ENCODE peak calls at places on chromosomes 16 and 17, in nine cellular contexts. One of them, this sample, is unnamed.

GRCh38 chr17:75105269-75106080 is 4.3 kb upstream of the ARMC7 start:
- DNase-seq in heart right ventricle: no peak
- DNase-seq in bronchial epithelial cell: peak; percentile 49
- DNase-seq in right cardiac atrium: peak; percentile 78
- DNase-seq in body of pancreas: peak; percentile 71
- DNase-seq in heart left ventricle: no peak
- DNase-seq in lung: peak; percentile 82
- DNase-seq in CD4-positive, CD25-positive, alpha-beta regulatory T cell: no peak
- DNase-seq in right lobe of liver: peak; percentile 57
- DNase-seq in this sample: peak; percentile 55

GRCh38 chr16:50972899-50973298 is 178.2 kb downstream of the SALL1 start:
- DNase-seq in heart right ventricle: no peak
- DNase-seq in bronchial epithelial cell: no peak
- DNase-seq in right cardiac atrium: no peak
- DNase-seq in body of pancreas: peak; percentile 18
- DNase-seq in heart left ventricle: no peak
- DNase-seq in lung: no peak
- DNase-seq in CD4-positive, CD25-positive, alpha-beta regulatory T cell: no peak
- DNase-seq in right lobe of liver: no peak
- DNase-seq in this sample: no peak

GRCh38 chr16:56424791-56425438 is 430 bp downstream of the AMFR start:
- DNase-seq in heart right ventricle: peak; percentile 17
- DNase-seq in bronchial epithelial cell: no peak
- DNase-seq in right cardiac atrium: peak; percentile 82
- DNase-seq in body of pancreas: peak; percentile 33
- DNase-seq in heart left ventricle: peak; percentile 40
- DNase-seq in lung: no peak
- DNase-seq in CD4-positive, CD25-positive, alpha-beta regulatory T cell: peak; percentile 46
- DNase-seq in right lobe of liver: peak; percentile 55
- DNase-seq in this sample: no peak

GRCh38 chr16:64478258-64478906 is 643.5 kb downstream of the CDH11 start:
- DNase-seq in heart right ventricle: no peak
- DNase-seq in bronchial epithelial cell: peak; percentile 59
- DNase-seq in right cardiac atrium: no peak
- DNase-seq in body of pancreas: peak; percentile 12
- DNase-seq in heart left ventricle: no peak
- DNase-seq in lung: peak; percentile 53
- DNase-seq in CD4-positive, CD25-positive, alpha-beta regulatory T cell: no peak
- DNase-seq in right lobe of liver: no peak
- DNase-seq in this sample: no peak

GRCh38 chr17:58136669-58137279 is 11.4 kb upstream of the OR4D1 start:
- DNase-seq in heart right ventricle: no peak
- DNase-seq in bronchial epithelial cell: peak; percentile 26
- DNase-seq in right cardiac atrium: no peak
- DNase-seq in body of pancreas: no peak
- DNase-seq in heart left ventricle: no peak
- DNase-seq in lung: no peak
- DNase-seq in CD4-positive, CD25-positive, alpha-beta regulatory T cell: no peak
- DNase-seq in right lobe of liver: peak; percentile 34
- DNase-seq in this sample: no peak

GRCh38 chr17:12580640-12581039 is 85.0 kb upstream of the MYOCD start:
- DNase-seq in heart right ventricle: no peak
- DNase-seq in bronchial epithelial cell: no peak
- DNase-seq in right cardiac atrium: no peak
- DNase-seq in body of pancreas: no peak
- DNase-seq in heart left ventricle: no peak
- DNase-seq in lung: no peak
- DNase-seq in CD4-positive, CD25-positive, alpha-beta regulatory T cell: no peak
- DNase-seq in right lobe of liver: no peak
- DNase-seq in this sample: no peak

GRCh38 chr16:79181419-79181818 is 419.1 kb downstream of the MAF start:
- DNase-seq in heart right ventricle: no peak
- DNase-seq in bronchial epithelial cell: no peak
- DNase-seq in right cardiac atrium: no peak
- DNase-seq in body of pancreas: no peak
- DNase-seq in heart left ventricle: no peak
- DNase-seq in lung: no peak
- DNase-seq in CD4-positive, CD25-positive, alpha-beta regulatory T cell: no peak
- DNase-seq in right lobe of liver: no peak
- DNase-seq in this sample: no peak

GRCh38 chr16:54930034-54930938 is at the start of gene IRX5:
- DNase-seq in heart right ventricle: peak; percentile 91
- DNase-seq in bronchial epithelial cell: peak; percentile 86
- DNase-seq in right cardiac atrium: peak; percentile 94
- DNase-seq in body of pancreas: peak; percentile 83
- DNase-seq in heart left ventricle: peak; percentile 94
- DNase-seq in lung: peak; percentile 93
- DNase-seq in CD4-positive, CD25-positive, alpha-beta regulatory T cell: peak; percentile 30
- DNase-seq in right lobe of liver: peak; percentile 89
- DNase-seq in this sample: peak; percentile 87

GRCh38 chr16:57884655-57885133 is 82.4 kb upstream of the KIFC3 start:
- DNase-seq in heart right ventricle: no peak
- DNase-seq in bronchial epithelial cell: no peak
- DNase-seq in right cardiac atrium: no peak
- DNase-seq in body of pancreas: no peak
- DNase-seq in heart left ventricle: no peak
- DNase-seq in lung: no peak
- DNase-seq in CD4-positive, CD25-positive, alpha-beta regulatory T cell: no peak
- DNase-seq in right lobe of liver: no peak
- DNase-seq in this sample: no peak

GRCh38 chr17:50664788-50665458 is 30.2 kb downstream of the ABCC3 start:
- DNase-seq in heart right ventricle: no peak
- DNase-seq in bronchial epithelial cell: no peak
- DNase-seq in right cardiac atrium: no peak
- DNase-seq in body of pancreas: no peak
- DNase-seq in heart left ventricle: no peak
- DNase-seq in lung: no peak
- DNase-seq in CD4-positive, CD25-positive, alpha-beta regulatory T cell: no peak
- DNase-seq in right lobe of liver: no peak
- DNase-seq in this sample: no peak

GRCh38 chr17:63349478-63350000 is 96.6 kb downstream of the CYB561 start:
- DNase-seq in heart right ventricle: no peak
- DNase-seq in bronchial epithelial cell: no peak
- DNase-seq in right cardiac atrium: no peak
- DNase-seq in body of pancreas: no peak
- DNase-seq in heart left ventricle: no peak
- DNase-seq in lung: no peak
- DNase-seq in CD4-positive, CD25-positive, alpha-beta regulatory T cell: no peak
- DNase-seq in right lobe of liver: no peak
- DNase-seq in this sample: no peak

GRCh38 chr16:15642557-15643452 is at the start of gene MARF1:
- DNase-seq in heart right ventricle: peak; percentile 99
- DNase-seq in bronchial epithelial cell: peak; percentile 77
- DNase-seq in right cardiac atrium: peak; percentile 100
- DNase-seq in body of pancreas: peak; percentile 100
- DNase-seq in heart left ventricle: peak; percentile 99
- DNase-seq in lung: peak; percentile 98
- DNase-seq in CD4-positive, CD25-positive, alpha-beta regulatory T cell: peak; percentile 99
- DNase-seq in right lobe of liver: peak; percentile 99
- DNase-seq in this sample: peak; percentile 97

GRCh38 chr17:82775033-82775823 is 23.4 kb downstream of the TBCD start:
- DNase-seq in heart right ventricle: peak; percentile 37
- DNase-seq in bronchial epithelial cell: peak; percentile 39
- DNase-seq in right cardiac atrium: peak; percentile 88
- DNase-seq in body of pancreas: peak; percentile 76
- DNase-seq in heart left ventricle: no peak
- DNase-seq in lung: peak; percentile 64
- DNase-seq in CD4-positive, CD25-positive, alpha-beta regulatory T cell: no peak
- DNase-seq in right lobe of liver: peak; percentile 70
- DNase-seq in this sample: no peak

GRCh38 chr17:12077773-12078172 is 57.1 kb downstream of the MAP2K4 start:
- DNase-seq in heart right ventricle: no peak
- DNase-seq in bronchial epithelial cell: no peak
- DNase-seq in right cardiac atrium: no peak
- DNase-seq in body of pancreas: no peak
- DNase-seq in heart left ventricle: no peak
- DNase-seq in lung: no peak
- DNase-seq in CD4-positive, CD25-positive, alpha-beta regulatory T cell: no peak
- DNase-seq in right lobe of liver: no peak
- DNase-seq in this sample: no peak

DNA sequence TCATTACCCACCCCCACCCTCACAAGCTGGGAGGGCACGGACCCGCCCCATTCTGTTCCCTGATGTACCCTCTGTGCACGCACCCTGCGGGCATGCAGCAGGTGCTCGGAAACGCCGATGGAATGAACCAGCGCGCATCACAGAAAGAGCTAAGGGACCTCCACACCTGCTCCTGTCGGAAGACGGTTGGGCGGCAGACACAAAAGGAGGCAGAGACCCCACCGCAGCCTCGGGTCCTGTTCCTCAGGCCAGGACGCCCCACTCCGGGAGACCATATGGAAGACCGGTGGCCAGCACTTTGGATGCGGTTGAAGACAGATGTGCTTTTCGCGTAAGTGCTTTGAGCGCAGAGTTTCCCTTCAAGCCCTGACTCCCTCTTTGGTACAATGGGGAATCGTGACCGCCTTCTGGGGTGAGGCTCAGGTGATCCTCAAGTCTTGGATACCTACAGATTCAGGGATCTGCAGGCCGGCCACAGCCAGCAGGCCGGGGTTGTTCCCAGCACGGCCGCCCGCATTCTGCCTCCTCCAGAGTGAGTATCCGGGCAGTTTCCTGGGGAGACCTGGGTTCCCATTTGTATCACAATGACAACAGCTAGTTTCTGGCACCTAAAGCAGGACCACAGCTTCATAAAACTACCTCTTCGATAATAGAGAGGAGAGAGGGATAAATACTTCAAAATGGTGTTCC is 123.1 kb downstream of the FOXL1 start:
- DNase-seq in heart right ventricle: no peak
- DNase-seq in bronchial epithelial cell: no peak
- DNase-seq in right cardiac atrium: no peak
- DNase-seq in body of pancreas: no peak
- DNase-seq in heart left ventricle: no peak
- DNase-seq in lung: no peak
- DNase-seq in CD4-positive, CD25-positive, alpha-beta regulatory T cell: no peak
- DNase-seq in right lobe of liver: no peak
- DNase-seq in this sample: no peak
- H3K27me3 ChIP-seq in heart right ventricle: peaks cover 5% of the 10 kb centered on the region
- H3K27me3 ChIP-seq in bronchial epithelial cell: peaks cover 2% of the 10 kb centered on the region
- H3K27me3 ChIP-seq in right cardiac atrium: no peaks in the 10 kb centered on the region
- H3K27me3 ChIP-seq in body of pancreas: no peaks in the 10 kb centered on the region
- H3K27me3 ChIP-seq in heart left ventricle: peaks cover 4% of the 10 kb centered on the region
- H3K27me3 ChIP-seq in lung: peaks cover 2% of the 10 kb centered on the region
- H3K27me3 ChIP-seq in CD4-positive, CD25-positive, alpha-beta regulatory T cell: no peaks in the 10 kb centered on the region
- H3K27me3 ChIP-seq in right lobe of liver: no peaks in the 10 kb centered on the region
- H3K27me3 ChIP-seq in this sample: no peaks in the 10 kb centered on the region

GRCh38 chr16:75265911-75266701 is 14.7 kb upstream of the BCAR1 start:
- DNase-seq in heart right ventricle: peak; percentile 72
- DNase-seq in bronchial epithelial cell: no peak
- DNase-seq in right cardiac atrium: peak; percentile 92
- DNase-seq in body of pancreas: peak; percentile 82
- DNase-seq in heart left ventricle: peak; percentile 78
- DNase-seq in lung: peak; percentile 82
- DNase-seq in CD4-positive, CD25-positive, alpha-beta regulatory T cell: no peak
- DNase-seq in right lobe of liver: peak; percentile 79
- DNase-seq in this sample: no peak
- H3K27me3 ChIP-seq in heart right ventricle: no peaks in the 10 kb centered on the region
- H3K27me3 ChIP-seq in bronchial epithelial cell: no peaks in the 10 kb centered on the region
- H3K27me3 ChIP-seq in right cardiac atrium: no peaks in the 10 kb centered on the region
- H3K27me3 ChIP-seq in body of pancreas: no peaks in the 10 kb centered on the region
- H3K27me3 ChIP-seq in heart left ventricle: no peaks in the 10 kb centered on the region
- H3K27me3 ChIP-seq in lung: no peaks in the 10 kb centered on the region
- H3K27me3 ChIP-seq in CD4-positive, CD25-positive, alpha-beta regulatory T cell: peaks cover 3% of the 10 kb centered on the region
- H3K27me3 ChIP-seq in right lobe of liver: no peaks in the 10 kb centered on the region
- H3K27me3 ChIP-seq in this sample: peaks cover 54% of the 10 kb centered on the region

DNA sequence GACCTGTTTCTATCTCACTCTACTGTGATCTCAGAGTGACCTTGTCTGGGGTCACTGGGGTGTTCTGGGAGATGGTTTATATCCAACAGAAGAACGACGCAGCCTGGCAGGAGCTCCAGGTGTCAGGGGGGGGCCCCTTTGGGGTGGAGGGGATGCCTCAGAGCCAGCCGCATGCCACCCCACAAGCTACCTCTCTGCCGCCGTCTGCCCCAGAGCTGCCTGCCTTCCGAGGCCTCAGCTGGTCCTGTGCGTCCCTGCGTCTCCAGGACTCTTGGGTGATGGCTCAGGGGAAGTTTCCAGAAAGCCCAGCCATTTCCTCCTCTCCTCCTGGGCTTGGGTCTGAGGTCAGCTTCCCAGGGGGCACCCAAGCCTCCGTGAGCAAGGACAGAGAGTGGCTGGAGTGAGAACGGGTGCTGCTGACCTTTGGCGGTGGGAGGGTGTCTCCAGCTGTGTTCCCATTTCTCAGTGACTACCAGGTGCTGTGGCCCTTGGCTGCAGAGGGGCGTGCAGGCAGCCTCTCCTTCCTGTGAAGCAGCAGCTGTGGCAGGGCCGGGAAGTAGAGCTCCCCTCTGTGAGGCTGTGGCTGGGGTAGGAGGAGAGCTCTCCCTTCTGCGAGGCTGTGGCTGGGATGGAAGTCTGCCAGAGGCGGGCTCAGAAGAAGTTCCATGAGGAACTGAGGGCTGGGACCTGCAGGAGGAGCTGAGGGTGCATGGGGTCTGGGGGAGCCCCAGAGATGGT is 19.8 kb downstream of the JPH3 start:
- DNase-seq in heart right ventricle: no peak
- DNase-seq in bronchial epithelial cell: no peak
- DNase-seq in right cardiac atrium: no peak
- DNase-seq in body of pancreas: no peak
- DNase-seq in heart left ventricle: no peak
- DNase-seq in lung: no peak
- DNase-seq in CD4-positive, CD25-positive, alpha-beta regulatory T cell: no peak
- DNase-seq in right lobe of liver: no peak
- DNase-seq in this sample: no peak
- H3K27me3 ChIP-seq in heart right ventricle: peaks cover 52% of the 10 kb centered on the region
- H3K27me3 ChIP-seq in bronchial epithelial cell: no peaks in the 10 kb centered on the region
- H3K27me3 ChIP-seq in right cardiac atrium: no peaks in the 10 kb centered on the region
- H3K27me3 ChIP-seq in body of pancreas: no peaks in the 10 kb centered on the region
- H3K27me3 ChIP-seq in heart left ventricle: peaks cover 37% of the 10 kb centered on the region
- H3K27me3 ChIP-seq in lung: peaks cover 7% of the 10 kb centered on the region
- H3K27me3 ChIP-seq in CD4-positive, CD25-positive, alpha-beta regulatory T cell: no peaks in the 10 kb centered on the region
- H3K27me3 ChIP-seq in right lobe of liver: no peaks in the 10 kb centered on the region
- H3K27me3 ChIP-seq in this sample: no peaks in the 10 kb centered on the region

GRCh38 chr17:61395983-61396585 is 3.6 kb upstream of the TBX2 start:
- DNase-seq in heart right ventricle: peak; percentile 48
- DNase-seq in bronchial epithelial cell: no peak
- DNase-seq in right cardiac atrium: peak; percentile 79
- DNase-seq in body of pancreas: no peak
- DNase-seq in heart left ventricle: no peak
- DNase-seq in lung: no peak
- DNase-seq in CD4-positive, CD25-positive, alpha-beta regulatory T cell: no peak
- DNase-seq in right lobe of liver: no peak
- DNase-seq in this sample: no peak

GRCh38 chr17:61397086-61397842 is 2.4 kb upstream of the TBX2 start:
- DNase-seq in heart right ventricle: no peak
- DNase-seq in bronchial epithelial cell: no peak
- DNase-seq in right cardiac atrium: peak; percentile 74
- DNase-seq in body of pancreas: no peak
- DNase-seq in heart left ventricle: no peak
- DNase-seq in lung: no peak
- DNase-seq in CD4-positive, CD25-positive, alpha-beta regulatory T cell: no peak
- DNase-seq in right lobe of liver: no peak
- DNase-seq in this sample: no peak

GRCh38 chr17:61395409-61395982 is 4.1 kb upstream of the TBX2 start:
- DNase-seq in heart right ventricle: no peak
- DNase-seq in bronchial epithelial cell: no peak
- DNase-seq in right cardiac atrium: no peak
- DNase-seq in body of pancreas: no peak
- DNase-seq in heart left ventricle: no peak
- DNase-seq in lung: no peak
- DNase-seq in CD4-positive, CD25-positive, alpha-beta regulatory T cell: no peak
- DNase-seq in right lobe of liver: no peak
- DNase-seq in this sample: no peak

GRCh38 chr17:61394630-61395408 is 4.8 kb upstream of the TBX2 start:
- DNase-seq in heart right ventricle: no peak
- DNase-seq in bronchial epithelial cell: no peak
- DNase-seq in right cardiac atrium: no peak
- DNase-seq in body of pancreas: no peak
- DNase-seq in heart left ventricle: no peak
- DNase-seq in lung: no peak
- DNase-seq in CD4-positive, CD25-positive, alpha-beta regulatory T cell: no peak
- DNase-seq in right lobe of liver: no peak
- DNase-seq in this sample: no peak

GRCh38 chr17:61396586-61397085 is 3.0 kb upstream of the TBX2 start:
- DNase-seq in heart right ventricle: no peak
- DNase-seq in bronchial epithelial cell: no peak
- DNase-seq in right cardiac atrium: no peak
- DNase-seq in body of pancreas: no peak
- DNase-seq in heart left ventricle: no peak
- DNase-seq in lung: no peak
- DNase-seq in CD4-positive, CD25-positive, alpha-beta regulatory T cell: no peak
- DNase-seq in right lobe of liver: no peak
- DNase-seq in this sample: no peak
- H3K27me3 ChIP-seq in heart right ventricle: peaks cover 59% of the 10 kb centered on the region
- H3K27me3 ChIP-seq in bronchial epithelial cell: peaks cover 45% of the 10 kb centered on the region
- H3K27me3 ChIP-seq in right cardiac atrium: no peaks in the 10 kb centered on the region
- H3K27me3 ChIP-seq in body of pancreas: no peaks in the 10 kb centered on the region
- H3K27me3 ChIP-seq in heart left ventricle: peaks cover 53% of the 10 kb centered on the region
- H3K27me3 ChIP-seq in lung: no peaks in the 10 kb centered on the region
- H3K27me3 ChIP-seq in CD4-positive, CD25-positive, alpha-beta regulatory T cell: peaks cover 4% of the 10 kb centered on the region
- H3K27me3 ChIP-seq in right lobe of liver: peaks cover 54% of the 10 kb centered on the region
- H3K27me3 ChIP-seq in this sample: peaks cover 52% of the 10 kb centered on the region